ENCODE peak calls at places on chromosome 11, in four cellular contexts. O is CD4-positive, alpha-beta T cell; F is neuronal stem cell; H is esophagus squamous epithelium. Z is an unnamed sample. For H3K9me3, the result is how much of the 10 kb centered on the place peaks cover.

GRCh38 chr11:75792127-75792731 is 22.8 kb upstream of the UVRAG start:
- DNase-seq in H (no peak), O (no peak), F (no peak), Z (no peak)

GRCh38 chr11:66011239-66011784 is 496 bp upstream of the CST6 start:
- DNase-seq in H (no peak), F (no peak), O (no peak), Z (no peak)

GRCh38 chr11:19650929-19651487 is 61.6 kb upstream of the NAV2 start:
- DNase-seq in H (no peak), F (no peak), O (no peak), Z (no peak)

GRCh38 chr11:57081356-57081755 is 92.6 kb downstream of the OR5AK2 start:
- DNase-seq in F (no peak), O (no peak), H (no peak), Z (no peak)

GRCh38 chr11:62497132-62497915 is 49.3 kb downstream of the AHNAK start:
- DNase-seq in F (no peak), O (no peak), H (no peak), Z (peak)

GRCh38 chr11:44609028-44609782 is 43.7 kb downstream of the CD82 start:
- DNase-seq in O (no peak), H (peak), F (no peak), Z (no peak)

GRCh38 chr11:70084046-70084984 is 6.2 kb downstream of the ANO1 start:
- DNase-seq in O (no peak), H (no peak), F (no peak), Z (no peak)

GRCh38 chr11:117391181-117391580 is 63.5 kb downstream of the CEP164 start:
- DNase-seq in F (no peak), O (no peak), H (no peak), Z (no peak)

GRCh38 chr11:1959786-1960185 is 12.7 kb downstream of the MRPL23 start:
- DNase-seq in F (no peak), O (no peak), H (no peak), Z (peak)

GRCh38 chr11:77119531-77119936 is 8.5 kb upstream of the MYO7A start:
- DNase-seq in O (no peak), H (no peak), F (no peak), Z (no peak)

GRCh38 chr11:35944503-35945136 is 758 bp downstream of the LDLRAD3 start:
- DNase-seq in H (no peak), F (no peak), O (no peak), Z (no peak)

GRCh38 chr11:118529584-118530175 is 1.3 kb upstream of the TMEM25 start:
- DNase-seq in F (no peak), O (no peak), H (no peak), Z (no peak)

GRCh38 chr11:46722566-46723358 is 3.7 kb downstream of the F2 start:
- DNase-seq in O (no peak), H (no peak), F (no peak), Z (no peak)

GRCh38 chr11:27471588-27472397 is 797 bp downstream of the LGR4 start:
- DNase-seq in F (peak), O (no peak), H (no peak), Z (no peak)

GRCh38 chr11:2186669-2187266 is 15.2 kb upstream of the TH start:
- DNase-seq in O (peak), F (peak), H (no peak), Z (peak)

GRCh38 chr11:12048936-12049790 is 40.7 kb upstream of the DKK3 start:
- DNase-seq in O (no peak), H (no peak), F (no peak), Z (no peak)

GRCh38 chr11:66022401-66023185 is 3.7 kb downstream of the CATSPER1 start:
- DNase-seq in H (no peak), O (peak), F (peak), Z (peak)

DNA sequence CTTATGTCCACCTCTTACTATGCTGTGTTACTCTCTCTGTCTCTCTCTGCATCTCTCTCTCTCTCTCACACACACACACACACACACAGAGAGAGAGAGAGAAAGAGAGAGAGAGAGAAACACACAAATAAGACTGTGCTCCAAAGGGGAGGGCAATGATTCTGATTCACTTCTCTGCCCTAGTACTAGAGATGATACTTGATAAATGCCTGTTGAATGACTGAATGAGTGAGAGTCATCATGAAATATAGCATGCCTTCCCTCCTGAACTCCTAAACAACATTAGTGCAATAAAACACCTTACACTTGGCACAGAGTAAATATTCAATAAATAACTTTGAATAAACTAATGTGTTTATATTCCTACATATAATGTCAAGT is 511.2 kb upstream of the RAG2 start:
- DNase-seq in F (no peak), H (no peak), O (no peak), Z (no peak)
- H3K9me3 ChIP-seq in F (under half), H (under half), O (under half), Z (under half)

GRCh38 chr11:29025001-29025400 is 916.8 kb downstream of the METTL15 start:
- DNase-seq in O (no peak), F (no peak), H (no peak), Z (no peak)
- H3K9me3 ChIP-seq in O (under half), F (under half), H (under half), Z (under half)

DNA sequence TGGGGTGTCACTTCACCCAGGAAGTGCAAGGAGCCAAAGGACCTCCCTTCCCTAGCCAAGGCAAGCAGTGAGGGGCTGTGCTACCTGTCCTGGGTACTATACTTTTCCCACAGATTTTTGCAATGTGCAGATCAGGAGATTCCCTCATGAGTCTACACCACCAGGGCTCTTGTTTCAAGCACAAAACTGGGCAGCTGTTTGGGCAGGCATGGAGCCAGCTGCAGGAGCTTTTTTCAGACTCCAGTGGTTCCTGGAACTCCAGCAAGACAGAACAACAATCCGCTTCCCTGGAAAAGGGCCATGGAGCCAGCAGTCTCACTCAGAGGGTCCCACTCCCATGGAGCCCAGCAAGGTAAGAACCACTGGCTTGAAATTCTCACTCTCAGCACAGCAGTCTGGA is 1649.6 kb downstream of the LRRC4C start:
- DNase-seq in F (no peak), H (no peak), O (no peak), Z (no peak)
- H3K9me3 ChIP-seq in F (under half), H (under half), O (under half), Z (under half)

GRCh38 chr11:128607819-128608218 is 20.5 kb upstream of the ETS1 start:
- DNase-seq in F (no peak), O (no peak), H (no peak), Z (no peak)
- H3K9me3 ChIP-seq in F (under half), O (under half), H (under half), Z (under half)

DNA sequence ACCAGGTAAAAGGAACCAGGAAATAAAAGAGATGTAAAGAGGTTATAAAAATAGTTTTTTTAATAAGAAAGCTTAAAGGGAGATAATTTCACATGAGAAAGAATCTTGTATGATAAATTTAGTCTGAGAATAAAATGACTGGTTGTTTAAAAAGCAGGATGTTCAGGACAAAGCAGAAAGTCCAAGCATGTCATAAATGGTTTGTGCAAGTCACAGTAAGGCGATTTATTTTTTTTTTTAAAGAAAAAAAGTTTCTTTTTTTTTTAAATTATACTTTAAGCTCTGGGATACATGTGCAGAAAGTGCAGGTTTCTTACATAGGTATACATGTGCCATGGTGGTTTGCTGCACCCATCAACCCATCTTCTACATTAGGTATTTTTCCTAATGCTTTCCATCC is 30.8 kb downstream of the GLYATL2 start:
- DNase-seq in O (no peak), F (no peak), H (no peak), Z (no peak)
- H3K9me3 ChIP-seq in O (under half), F (under half), H (under half), Z (under half)

DNA sequence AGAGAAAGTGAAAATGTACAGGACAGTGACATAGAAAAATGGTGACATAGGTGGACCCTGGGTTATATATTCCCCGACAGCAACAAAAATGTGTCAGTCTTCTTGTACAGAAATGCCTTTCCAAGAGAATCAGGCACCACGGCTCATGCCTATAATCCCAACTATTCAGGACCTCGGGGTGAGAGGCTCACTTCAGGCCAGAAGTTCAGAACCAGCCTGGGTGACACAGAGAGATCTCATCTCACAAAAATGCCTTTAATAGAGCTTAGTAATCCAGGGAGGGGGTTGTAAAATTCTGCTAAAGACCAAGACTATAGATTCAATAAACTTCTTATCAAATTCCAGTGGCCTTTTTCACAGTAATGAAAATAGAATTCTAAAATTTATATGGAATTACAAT is 10.7 kb downstream of the ZNF195 start:
- DNase-seq in H (no peak), O (no peak), F (no peak), Z (no peak)
- H3K9me3 ChIP-seq in H (under half), O (under half), F (under half), Z (under half)

DNA sequence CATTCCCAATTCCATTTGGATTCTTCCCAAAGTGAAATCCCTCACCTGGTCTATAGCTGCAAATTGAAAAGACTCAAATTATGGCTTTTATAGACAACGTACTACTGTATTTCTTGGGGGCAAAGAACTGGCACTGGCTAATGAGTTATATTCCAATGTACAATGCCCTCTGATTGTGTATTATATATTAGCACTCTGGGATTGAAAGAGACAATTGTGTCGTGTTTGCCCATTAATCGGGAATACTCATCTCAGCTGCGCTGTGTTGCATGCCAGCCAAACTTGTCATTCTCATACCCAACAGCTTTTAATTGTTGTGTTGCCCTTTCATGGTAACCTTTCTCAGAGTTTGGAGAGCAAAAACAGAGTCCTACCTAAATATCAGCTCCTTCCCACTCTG is 55.0 kb upstream of the ZBTB44 start:
- DNase-seq in H (no peak), F (no peak), O (no peak), Z (no peak)
- H3K9me3 ChIP-seq in H (under half), F (under half), O (under half), Z (under half)

Z was measured in HAP-1.